ENCODE peak calls at places on chromosomes 13 and 19, in four cellular contexts. D is A549, A is SK-N-SH, Z is AG10803. Y is an unnamed sample.

GRCh38 chr19:6239871-6240676 is 39.7 kb downstream of the MLLT1 start:
- DNase-seq in A (peak), D (no peak), Z (no peak), Y (no peak)

GRCh38 chr19:45251452-45252354 is 632 bp downstream of the MARK4 start:
- DNase-seq in Z (peak), D (no peak), A (peak), Y (no peak)

GRCh38 chr19:51702103-51702753 is 9.1 kb downstream of the SPACA6 start:
- DNase-seq in A (peak), Z (peak), D (peak), Y (peak)

GRCh38 chr19:30719189-30719990 is 347.2 kb downstream of the ZNF536 start:
- DNase-seq in A (peak), Z (peak), D (peak), Y (peak)

GRCh38 chr19:15464394-15465385 is at the start of gene RASAL3:
- DNase-seq in Z (no peak), D (no peak), A (no peak), Y (no peak)

GRCh38 chr13:101556676-101557121 is 104.2 kb downstream of the ITGBL1 start:
- DNase-seq in Z (peak), A (peak), D (no peak), Y (no peak)

GRCh38 chr13:36822786-36823185 is 3.8 kb downstream of the RFXAP start:
- DNase-seq in Z (no peak), D (no peak), A (no peak), Y (no peak)

GRCh38 chr13:103161476-103161875 is 95.3 kb upstream of the SLC10A2 start:
- DNase-seq in Z (no peak), A (no peak), D (no peak), Y (no peak)

GRCh38 chr19:2327773-2328400 is 499 bp downstream of the LSM7 start:
- DNase-seq in A (peak), Z (peak), D (no peak), Y (peak)

GRCh38 chr19:35261356-35262100 is 7.2 kb upstream of the USF2 start:
- DNase-seq in Z (no peak), D (no peak), A (no peak), Y (no peak)

GRCh38 chr19:5621311-5621944 is 1.1 kb downstream of the SAFB2 start:
- DNase-seq in D (no peak), A (no peak), Z (no peak), Y (no peak)

GRCh38 chr13:85497652-85498051 is 301.6 kb downstream of the SLITRK6 start:
- DNase-seq in A (no peak), Z (peak), D (peak), Y (peak)

GRCh38 chr19:10259162-10259905 is 7.3 kb downstream of the MRPL4 start:
- DNase-seq in A (peak), Z (peak), D (peak), Y (peak)

GRCh38 chr13:78610381-78610883 is 7.1 kb upstream of the POU4F1 start:
- DNase-seq in Z (peak), A (no peak), D (no peak), Y (peak)

GRCh38 chr19:12163841-12164240 is 945 bp downstream of the ZNF136 start:
- DNase-seq in A (peak), D (no peak), Z (peak), Y (peak)

GRCh38 chr13:113084094-113084942 is 21.3 kb upstream of the F7 start:
- DNase-seq in A (no peak), Z (no peak), D (no peak), Y (no peak)

GRCh38 chr19:464146-464545 is 3.3 kb upstream of the SHC2 start:
- DNase-seq in A (no peak), D (no peak), Z (no peak), Y (no peak)

GRCh38 chr13:43728411-43728810 is 58.4 kb downstream of the ENOX1 start:
- DNase-seq in D (no peak), Z (no peak), A (no peak), Y (no peak)

GRCh38 chr19:18274303-18274775 is at the start of gene IQCN:
- DNase-seq in D (peak), A (no peak), Z (no peak), Y (peak)

GRCh38 chr13:70541451-70541850 is 433.2 kb upstream of the KLHL1 start:
- DNase-seq in Z (no peak), A (no peak), D (no peak), Y (no peak)

GRCh38 chr13:49226613-49227012 is 6.5 kb downstream of the MLNR start:
- DNase-seq in D (no peak), A (no peak), Z (no peak), Y (no peak)

GRCh38 chr19:58406818-58407657 is 1.4 kb upstream of the ZNF584 start:
- DNase-seq in D (peak), Z (no peak), A (no peak), Y (no peak)

GRCh38 chr19:28170066-28170465 is 1042.9 kb downstream of the UQCRFS1 start:
- DNase-seq in D (no peak), Z (no peak), A (no peak), Y (no peak)

GRCh38 chr13:66660013-66660804 is 569.9 kb downstream of the PCDH9 start:
- DNase-seq in D (peak), A (no peak), Z (peak), Y (peak)

GRCh38 chr19:31349160-31349881 is at the start of gene TSHZ3:
- DNase-seq in A (peak), Z (peak), D (peak), Y (peak)

GRCh38 chr13:43988302-43988701 is 108.6 kb downstream of the LACC1 start:
- DNase-seq in Z (no peak), D (no peak), A (no peak), Y (no peak)

GRCh38 chr13:25683056-25683455 is 311.3 kb downstream of the ATP8A2 start:
- DNase-seq in D (no peak), Z (no peak), A (no peak), Y (no peak)

GRCh38 chr13:97535619-97536018 is 101.7 kb downstream of the RAP2A start:
- DNase-seq in Z (peak), A (no peak), D (no peak), Y (peak)

GRCh38 chr13:22227895-22228294 is 557.0 kb downstream of the FGF9 start:
- DNase-seq in A (no peak), Z (no peak), D (no peak), Y (no peak)

GRCh38 chr19:24062222-24062621 is 24.8 kb upstream of the ZNF254 start:
- DNase-seq in Z (no peak), A (no peak), D (no peak), Y (no peak)

GRCh38 chr13:38850868-38851626 is 139.6 kb downstream of the STOML3 start:
- DNase-seq in Z (no peak), D (no peak), A (no peak), Y (no peak)

GRCh38 chr13:97889803-97890202 is 63.7 kb upstream of the IPO5 start:
- DNase-seq in Z (peak), D (no peak), A (no peak), Y (peak)

GRCh38 chr19:41641879-41642485 is 15.1 kb upstream of the CEACAM4 start:
- DNase-seq in Z (peak), D (peak), A (peak), Y (peak)

GRCh38 chr19:7018828-7019227 is 2.4 kb downstream of the MBD3L2B start:
- DNase-seq in D (no peak), Z (no peak), A (no peak), Y (no peak)

GRCh38 chr13:108993346-108993745 is 363.9 kb downstream of the MYO16 start:
- DNase-seq in D (no peak), Z (peak), A (no peak), Y (peak)

GRCh38 chr13:24043590-24044350 is 116.8 kb upstream of the SPATA13 start:
- DNase-seq in D (no peak), Z (peak), A (no peak), Y (peak)

GRCh38 chr19:6260912-6261636 is 18.7 kb downstream of the MLLT1 start:
- DNase-seq in Z (no peak), D (peak), A (peak), Y (no peak)

GRCh38 chr19:33302974-33303790 is 848 bp upstream of the CEBPA start:
- DNase-seq in D (peak), Z (peak), A (peak), Y (peak)

GRCh38 chr19:17109962-17110598 is 34.5 kb downstream of the MYO9B start:
- DNase-seq in D (no peak), A (no peak), Z (no peak), Y (no peak)

GRCh38 chr19:46373573-46374359 is 26.9 kb downstream of the PPP5C start:
- DNase-seq in Z (peak), A (peak), D (peak), Y (peak)
- TF ChIP-seq CTCF in Z (no peak), A (no peak), D (peak), Y (no peak)

GRCh38 chr19:55467236-55468053 is 2.9 kb upstream of the C19orf85 start:
- DNase-seq in D (peak), Z (peak), A (peak), Y (peak)
- H3K4me3 ChIP-seq in D (no peak), Z (no peak), A (peak), Y (no peak)

GRCh38 chr19:50178320-50178719 is 15.2 kb upstream of the IZUMO2 start:
- DNase-seq in D (no peak), Z (no peak), A (no peak), Y (no peak)

GRCh38 chr19:50174100-50174793 is 11.2 kb upstream of the IZUMO2 start:
- DNase-seq in D (no peak), Z (no peak), A (no peak), Y (no peak)

GRCh38 chr19:50175924-50176323 is 12.8 kb upstream of the IZUMO2 start:
- DNase-seq in Z (no peak), D (peak), A (no peak), Y (no peak)

GRCh38 chr19:50181121-50181520 is 18.0 kb upstream of the IZUMO2 start:
- DNase-seq in D (no peak), A (no peak), Z (no peak), Y (no peak)

DNA sequence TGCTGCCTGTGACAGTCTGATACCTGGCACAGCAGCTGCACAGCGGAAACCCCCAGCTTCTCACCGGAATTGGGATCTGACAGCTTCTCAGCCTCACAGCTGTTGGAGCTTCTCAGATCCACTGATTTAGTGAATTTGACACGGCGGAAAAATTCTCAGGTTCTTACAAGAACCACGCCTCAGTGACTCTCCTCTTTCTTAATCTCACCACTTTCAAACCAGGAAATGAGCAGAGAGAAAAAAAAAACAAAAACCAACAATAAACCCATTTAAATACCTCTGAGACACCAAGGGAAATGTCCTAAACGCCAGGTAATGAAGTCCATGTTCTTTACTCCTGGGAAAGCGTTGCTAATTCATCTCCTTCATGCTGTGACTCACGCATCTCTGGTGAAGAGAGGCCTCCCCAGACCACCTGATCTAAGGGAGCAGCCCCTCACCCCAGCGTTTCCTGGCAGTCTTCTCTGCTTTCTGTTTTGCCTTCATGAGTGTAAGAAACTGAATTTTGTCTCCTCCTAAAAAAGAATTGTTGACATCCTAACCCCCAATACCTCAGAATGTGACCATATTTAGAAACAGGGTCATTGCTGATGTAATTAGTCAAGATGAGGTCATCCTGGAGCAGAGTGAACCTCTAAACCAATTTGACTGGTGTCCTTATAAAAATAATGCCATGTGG is 15.9 kb upstream of the IZUMO2 start:
- DNase-seq in A (no peak), Z (no peak), D (no peak), Y (no peak)
- TF ChIP-seq CTCF in A (no peak), Z (no peak), D (no peak), Y (no peak)

GRCh38 chr19:48552406-48553322 is 692 bp downstream of the SULT2B1 start:
- DNase-seq in D (no peak), Z (no peak), A (no peak), Y (peak)
- H3K4me3 ChIP-seq in D (peak), Z (no peak), A (no peak), Y (no peak)

DNA sequence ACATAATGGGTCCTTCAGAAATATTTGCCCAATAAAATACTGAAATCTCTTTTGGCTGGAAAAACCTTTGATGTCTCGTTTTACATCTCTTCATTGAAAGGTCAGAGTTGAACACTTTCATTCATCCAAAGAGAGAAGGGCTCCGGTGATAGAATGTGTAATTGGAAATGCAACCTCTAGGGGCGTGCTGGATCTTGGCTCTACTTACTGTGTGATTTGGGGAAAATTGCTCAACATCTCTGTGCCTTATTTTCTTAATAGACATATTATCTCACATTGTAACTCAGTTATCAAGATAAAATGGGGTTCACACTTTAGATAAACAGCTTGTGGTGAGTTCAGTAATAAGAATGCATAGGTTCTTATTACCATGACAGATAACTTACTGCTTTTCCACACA is 1444.1 kb downstream of the SLITRK5 start:
- DNase-seq in Z (no peak), D (no peak), A (no peak), Y (no peak)
- TF ChIP-seq CTCF in Z (peak), D (no peak), A (peak), Y (no peak)

DNA sequence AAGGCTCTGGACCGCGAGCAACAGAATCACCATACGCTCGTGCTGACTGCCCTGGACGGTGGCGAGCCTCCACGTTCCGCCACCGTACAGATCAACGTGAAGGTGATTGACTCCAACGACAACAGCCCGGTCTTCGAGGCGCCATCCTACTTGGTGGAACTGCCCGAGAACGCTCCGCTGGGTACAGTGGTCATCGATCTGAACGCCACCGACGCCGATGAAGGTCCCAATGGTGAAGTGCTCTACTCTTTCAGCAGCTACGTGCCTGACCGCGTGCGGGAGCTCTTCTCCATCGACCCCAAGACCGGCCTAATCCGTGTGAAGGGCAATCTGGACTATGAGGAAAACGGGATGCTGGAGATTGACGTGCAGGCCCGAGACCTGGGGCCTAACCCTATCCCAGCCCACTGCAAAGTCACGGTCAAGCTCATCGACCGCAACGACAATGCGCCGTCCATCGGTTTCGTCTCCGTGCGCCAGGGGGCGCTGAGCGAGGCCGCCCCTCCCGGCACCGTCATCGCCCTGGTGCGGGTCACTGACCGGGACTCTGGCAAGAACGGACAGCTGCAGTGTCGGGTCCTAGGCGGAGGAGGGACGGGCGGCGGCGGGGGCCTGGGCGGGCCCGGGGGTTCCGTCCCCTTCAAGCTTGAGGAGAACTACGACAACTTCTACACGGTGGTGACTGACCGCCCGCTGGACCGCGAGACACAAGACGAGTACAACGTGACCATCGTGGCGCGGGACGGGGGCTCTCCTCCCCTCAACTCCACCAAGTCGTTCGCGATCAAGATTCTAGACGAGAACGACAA is 1.8 kb downstream of the PCDH17 start:
- DNase-seq in A (peak), D (no peak), Z (no peak), Y (peak)
- H3K4me3 ChIP-seq in A (peak), D (no peak), Z (no peak), Y (no peak)